ENCODE peak calls at places on chromosomes 7 and 10, in seven cellular contexts. Y is neuronal stem cell, M is mesenchymal stem cell, Z is mesendoderm, U is IMR-90, H is H1, L is H9. N is an unnamed sample.
A peak's percentile ranks its signal among the peaks of the same experiment; 100 is the strongest.

GRCh38 chr7:18429547-18429946 is 66.0 kb upstream of the HDAC9 start:
- DNase-seq in Y (no peak), M (peak; percentile 29), Z (peak; percentile 39), U (peak; percentile 70), H (no peak), L (no peak), N (peak; percentile 12)

GRCh38 chr7:142956951-142957623 is 5.1 kb downstream of the KEL start:
- DNase-seq in Y (no peak), M (no peak), Z (peak; percentile 97), U (no peak), H (no peak), L (no peak), N (peak; percentile 95)

GRCh38 chr7:83472376-83472775 is 176.6 kb downstream of the SEMA3E start:
- DNase-seq in Y (no peak), M (no peak), Z (no peak), U (no peak), H (no peak), L (no peak), N (no peak)

GRCh38 chr7:25860206-25860881 is 291.7 kb upstream of the NFE2L3 start:
- DNase-seq in Y (no peak), M (peak; percentile 92), Z (peak; percentile 62), U (peak; percentile 24), H (no peak), L (peak; percentile 72), N (peak; percentile 55)

GRCh38 chr7:69411466-69411865 is 186.8 kb upstream of the AUTS2 start:
- DNase-seq in Y (no peak), M (no peak), Z (no peak), U (no peak), H (no peak), L (no peak), N (no peak)

GRCh38 chr10:110226555-110226925 is 19.1 kb downstream of the MXI1 start:
- DNase-seq in Y (peak; percentile 87), M (peak; percentile 94), Z (peak; percentile 96), U (peak; percentile 92), H (no peak), L (peak; percentile 86), N (peak; percentile 84)

GRCh38 chr7:135620980-135621850 is 41.1 kb upstream of the STMP1 start:
- DNase-seq in Y (peak; percentile 58), M (peak; percentile 80), Z (peak; percentile 78), U (peak; percentile 91), H (peak; percentile 1), L (no peak), N (peak; percentile 89)

GRCh38 chr10:44552716-44553115 is 167.8 kb upstream of the CXCL12 start:
- DNase-seq in Y (no peak), M (no peak), Z (no peak), U (no peak), H (no peak), L (no peak), N (no peak)

DNA sequence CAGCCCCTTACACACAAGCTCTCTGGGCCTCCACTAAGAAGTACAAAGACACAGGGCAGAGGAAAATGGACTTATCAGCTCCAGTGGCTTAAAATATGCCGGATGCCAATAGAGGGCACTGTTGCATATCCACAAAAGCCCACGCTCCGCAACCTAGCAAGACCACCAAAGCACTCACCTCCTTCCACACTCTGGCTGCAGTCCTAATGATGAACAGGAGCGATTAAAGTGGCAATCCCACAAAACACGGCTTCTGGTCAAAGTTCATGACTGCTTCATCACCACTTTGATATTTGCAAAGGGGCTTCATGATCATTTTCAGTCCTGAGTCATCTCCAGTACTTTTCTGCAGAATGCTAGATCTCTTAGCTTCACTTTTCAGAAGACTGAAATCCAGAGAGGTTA is 158.3 kb upstream of the ITGB1 start:
- DNase-seq in Y (peak; percentile 40), M (peak; percentile 53), Z (peak; percentile 81), U (peak; percentile 83), H (no peak), L (peak; percentile 64), N (no peak)
- H3K4me2 ChIP-seq in Y (no peak overlapping the region), M (no peak overlapping the region), Z (no peak overlapping the region), U (no peak overlapping the region), H (no peak overlapping the region), L (no peak overlapping the region), N (no peak overlapping the region)

GRCh38 chr7:2379161-2379560 is 24.2 kb upstream of the CHST12 start:
- DNase-seq in Y (no peak), M (no peak), Z (no peak), U (no peak), H (no peak), L (no peak), N (no peak)

GRCh38 chr7:2379821-2380450 is 23.5 kb upstream of the CHST12 start:
- DNase-seq in Y (no peak), M (no peak), Z (no peak), U (no peak), H (no peak), L (no peak), N (no peak)

GRCh38 chr7:2380461-2380860 is 22.9 kb upstream of the CHST12 start:
- DNase-seq in Y (no peak), M (no peak), Z (no peak), U (no peak), H (no peak), L (no peak), N (no peak)

GRCh38 chr7:2381881-2382509 is 21.4 kb upstream of the CHST12 start:
- DNase-seq in Y (no peak), M (no peak), Z (no peak), U (no peak), H (no peak), L (no peak), N (no peak)

GRCh38 chr7:2381227-2381626 is 22.2 kb upstream of the CHST12 start:
- DNase-seq in Y (no peak), M (no peak), Z (no peak), U (no peak), H (no peak), L (no peak), N (no peak)
- H3K9ac ChIP-seq in Y (no peak overlapping the region), M (no peak overlapping the region), Z (no peak overlapping the region), U (no peak overlapping the region), H (no peak overlapping the region), L (no peak overlapping the region), N (no peak overlapping the region)

DNA sequence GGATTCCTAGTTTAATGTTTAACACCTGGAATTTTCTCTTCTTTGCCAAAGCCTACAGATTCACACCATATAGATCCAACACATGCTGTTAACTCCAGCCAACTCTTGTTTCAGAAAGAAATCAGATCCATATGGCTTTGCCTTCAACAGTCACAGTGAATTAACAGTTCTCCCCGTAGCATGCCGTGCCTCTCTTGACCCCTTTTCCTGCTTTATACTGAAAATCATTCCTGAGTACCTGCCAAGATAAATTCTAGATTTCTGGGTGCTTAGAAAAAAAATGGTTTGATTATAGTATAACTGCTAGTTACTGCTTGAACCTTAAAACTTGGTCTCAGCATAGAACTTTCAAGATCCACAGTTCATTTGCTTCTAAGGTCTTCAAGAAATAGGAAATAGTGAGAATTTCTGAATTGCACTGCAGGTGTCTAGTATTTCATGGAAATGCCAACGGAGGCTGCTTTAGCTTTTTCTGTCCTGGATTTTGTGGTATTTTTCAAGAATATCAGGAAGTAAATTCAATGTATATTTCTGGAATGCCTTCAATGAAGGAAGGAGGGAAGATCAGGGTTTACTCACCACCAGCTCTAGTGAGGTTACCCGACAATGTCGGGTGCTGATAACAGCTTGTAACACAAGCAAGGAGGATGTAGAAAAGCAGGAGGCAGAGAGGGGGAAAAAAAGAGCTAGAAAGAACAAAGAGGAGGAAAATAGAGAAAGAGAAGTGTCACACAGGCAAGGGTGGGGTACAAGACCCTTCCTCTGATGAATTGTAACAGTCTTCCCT is 6.6 kb downstream of the AASS start:
- DNase-seq in Y (no peak), M (peak; percentile 47), Z (peak; percentile 27), U (peak; percentile 43), H (no peak), L (no peak), N (no peak)
- H2BK5ac ChIP-seq in Y (no peak overlapping the region), M (no peak overlapping the region), Z (no peak overlapping the region), U (peak overlapping the region; percentile 8), H (no peak overlapping the region), L (no peak overlapping the region), N (no peak overlapping the region)

DNA sequence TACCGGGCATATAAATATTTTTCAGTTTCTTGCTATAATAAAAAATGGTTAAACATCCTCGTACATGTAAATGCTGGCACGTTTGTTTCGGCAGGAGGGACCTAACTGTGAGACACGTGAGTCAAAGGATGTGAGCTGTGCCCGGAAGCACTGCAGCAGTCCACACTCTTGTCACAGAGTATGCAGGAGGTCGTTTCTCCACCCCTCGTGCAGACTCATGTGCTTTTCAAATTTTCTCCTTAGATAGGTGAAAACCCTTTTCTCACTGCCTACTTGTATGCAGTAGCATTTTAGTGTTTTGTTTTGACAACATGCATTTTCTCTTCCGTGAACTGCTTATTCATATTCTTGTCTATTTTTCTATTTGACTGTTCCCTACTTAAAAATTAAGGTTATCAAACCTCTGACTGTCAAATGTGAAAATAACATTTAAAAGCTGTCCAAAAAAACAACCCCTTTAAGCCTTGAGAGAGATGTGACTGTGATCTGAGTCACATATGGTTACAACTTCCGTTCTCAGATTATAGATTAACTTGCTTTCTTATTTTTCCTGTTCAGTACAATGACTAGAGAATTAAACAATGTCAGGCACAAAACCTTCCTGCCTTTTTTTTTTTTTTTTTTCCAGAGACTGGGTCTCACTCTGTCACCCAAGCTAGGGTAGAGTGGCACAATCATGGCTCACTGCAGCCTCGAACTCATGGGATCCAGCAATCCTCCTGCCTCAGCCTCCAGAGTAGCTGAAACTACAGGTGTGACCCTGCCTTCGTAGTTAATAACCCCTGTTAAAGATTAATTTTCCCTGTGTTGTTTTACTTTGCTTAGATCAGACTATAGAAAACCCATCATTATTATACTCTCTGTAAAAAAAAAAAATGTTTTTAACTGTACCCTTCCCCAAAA is 45.1 kb downstream of the DPY19L1 start:
- DNase-seq in Y (no peak), M (peak; percentile 42), Z (no peak), U (peak; percentile 70), H (no peak), L (no peak), N (no peak)
- H3K4me2 ChIP-seq in Y (no peak overlapping the region), M (peak overlapping the region; percentile 43), Z (no peak overlapping the region), U (peak overlapping the region; percentile 66), H (no peak overlapping the region), L (no peak overlapping the region), N (no peak overlapping the region)

GRCh38 chr7:155710035-155710434 is 65.6 kb downstream of the RBM33 start:
- DNase-seq in Y (no peak), M (no peak), Z (no peak), U (no peak), H (no peak), L (no peak), N (no peak)
- H3K9ac ChIP-seq in Y (no peak overlapping the region), M (no peak overlapping the region), Z (no peak overlapping the region), U (no peak overlapping the region), H (no peak overlapping the region), L (no peak overlapping the region), N (no peak overlapping the region)